ENCODE peak calls at places on chromosomes 7 and 10, in ten cellular contexts. Y is fibroblast of mammary gland, Z is stomach, J is foreskin fibroblast, R is A549, F is brain microvascular endothelial cell, A is fibroblast of the aortic adventitia, I is testis, H is breast epithelium, V is cardiac muscle cell. B is an unnamed sample.

GRCh38 chr10:110357252-110357780 is 52.6 kb upstream of the SMNDC1 start:
- DNase-seq in Y (peak), Z (no peak), J (peak), R (peak), F (peak), A (peak), I (no peak), H (no peak), V (peak), B (peak)

GRCh38 chr10:5977471-5978370 is at the start of gene IL15RA:
- DNase-seq in Y (peak), Z (peak), J (peak), R (peak), F (peak), A (peak), I (peak), H (peak), V (peak), B (peak)

GRCh38 chr10:86652361-86653202 is 1.8 kb upstream of the OPN4 start:
- DNase-seq in Y (no peak), Z (no peak), J (peak), R (no peak), F (no peak), A (peak), I (no peak), H (no peak), V (peak), B (no peak)

GRCh38 chr7:37142943-37143342 is 305.7 kb downstream of the ELMO1 start:
- DNase-seq in Y (no peak), Z (no peak), J (no peak), R (no peak), F (no peak), A (no peak), I (no peak), H (no peak), V (no peak), B (peak)

GRCh38 chr10:26839966-26840627 is 20.7 kb downstream of the ABI1 start:
- DNase-seq in Y (peak), Z (no peak), J (peak), R (no peak), F (no peak), A (peak), I (no peak), H (no peak), V (no peak), B (peak)

GRCh38 chr10:102665904-102666509 is 21.7 kb downstream of the TRIM8 start:
- DNase-seq in Y (no peak), Z (no peak), J (peak), R (no peak), F (no peak), A (no peak), I (no peak), H (no peak), V (no peak), B (no peak)

GRCh38 chr10:80493482-80494021 is 39.4 kb downstream of the TSPAN14 start:
- DNase-seq in Y (peak), Z (peak), J (peak), R (peak), F (peak), A (peak), I (no peak), H (no peak), V (peak), B (peak)

GRCh38 chr7:16431646-16432424 is 10.5 kb upstream of the CRPPA start:
- DNase-seq in Y (peak), Z (peak), J (peak), R (peak), F (no peak), A (peak), I (peak), H (no peak), V (peak), B (peak)

GRCh38 chr10:49569031-49569765 is 30.3 kb upstream of the ERCC6 start:
- DNase-seq in Y (peak), Z (no peak), J (peak), R (no peak), F (peak), A (peak), I (no peak), H (no peak), V (peak), B (peak)

GRCh38 chr7:96167424-96167823 is 154.5 kb downstream of the SLC25A13 start:
- DNase-seq in Y (no peak), Z (no peak), J (no peak), R (no peak), F (no peak), A (no peak), I (no peak), H (no peak), V (no peak), B (no peak)

GRCh38 chr7:96157856-96158255 is 164.0 kb downstream of the SLC25A13 start:
- DNase-seq in Y (no peak), Z (no peak), J (no peak), R (no peak), F (no peak), A (no peak), I (no peak), H (no peak), V (no peak), B (no peak)

GRCh38 chr7:96161897-96162296 is 160.0 kb downstream of the SLC25A13 start:
- DNase-seq in Y (no peak), Z (no peak), J (no peak), R (no peak), F (no peak), A (no peak), I (no peak), H (no peak), V (no peak), B (no peak)
- H3K4me3 ChIP-seq in Y (no peak), Z (no peak), J (no peak), R (no peak), F (no peak), A (no peak), I (no peak), H (no peak), V (no peak), B (no peak)

GRCh38 chr7:89334785-89335184 is 539.2 kb upstream of the TEX47 start:
- DNase-seq in Y (no peak), Z (no peak), J (no peak), R (peak), F (no peak), A (no peak), I (peak), H (no peak), V (no peak), B (no peak)
- TF ChIP-seq CTCF in Y (no peak), Z (no peak), J (no peak), R (no peak), F (no peak), A (no peak), I (peak), H (no peak), V (no peak), B (no peak)

GRCh38 chr7:95201718-95202117 is 122.6 kb downstream of the PON1 start:
- DNase-seq in Y (no peak), Z (no peak), J (no peak), R (no peak), F (no peak), A (no peak), I (no peak), H (no peak), V (no peak), B (no peak)

GRCh38 chr7:95209276-95209675 is 115.1 kb downstream of the PON1 start:
- DNase-seq in Y (no peak), Z (no peak), J (no peak), R (no peak), F (no peak), A (no peak), I (no peak), H (no peak), V (no peak), B (peak)

GRCh38 chr7:95209778-95210177 is 114.6 kb downstream of the PON1 start:
- DNase-seq in Y (no peak), Z (no peak), J (no peak), R (no peak), F (no peak), A (no peak), I (no peak), H (no peak), V (no peak), B (no peak)

GRCh38 chr7:95204618-95205017 is 119.7 kb downstream of the PON1 start:
- DNase-seq in Y (no peak), Z (no peak), J (no peak), R (no peak), F (no peak), A (no peak), I (no peak), H (no peak), V (no peak), B (no peak)

DNA sequence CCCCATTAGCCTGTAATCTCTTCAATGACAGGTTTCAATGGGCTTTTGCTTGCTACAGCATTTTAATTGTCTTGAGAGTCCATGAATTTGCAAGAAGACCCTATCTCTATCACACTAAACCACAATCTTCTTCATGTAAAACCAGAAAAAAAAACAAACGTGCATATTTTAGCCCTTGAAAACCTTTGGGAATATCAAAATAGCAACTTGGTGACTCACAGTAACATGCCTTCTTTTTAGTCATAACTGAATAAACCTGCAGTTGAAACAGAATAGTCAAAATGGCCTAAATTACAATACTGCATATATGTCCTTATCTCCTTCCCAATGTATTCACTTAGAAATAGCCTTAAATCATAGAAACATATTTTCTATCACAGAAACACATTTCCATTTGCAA is 118.5 kb downstream of the PON1 start:
- DNase-seq in Y (peak), Z (no peak), J (peak), R (peak), F (peak), A (peak), I (no peak), H (no peak), V (peak), B (peak)
- H3K4me3 ChIP-seq in Y (no peak), Z (no peak), J (no peak), R (no peak), F (no peak), A (no peak), I (no peak), H (no peak), V (no peak), B (no peak)

GRCh38 chr10:77888356-77888703 is 38.2 kb downstream of the DLG5 start:
- DNase-seq in Y (peak), Z (no peak), J (peak), R (no peak), F (no peak), A (no peak), I (no peak), H (no peak), V (peak), B (peak)

GRCh38 chr10:77892021-77892739 is 34.4 kb downstream of the DLG5 start:
- DNase-seq in Y (no peak), Z (no peak), J (no peak), R (no peak), F (no peak), A (no peak), I (no peak), H (no peak), V (no peak), B (no peak)

GRCh38 chr10:77887631-77888355 is 38.8 kb downstream of the DLG5 start:
- DNase-seq in Y (no peak), Z (no peak), J (peak), R (no peak), F (no peak), A (peak), I (peak), H (no peak), V (peak), B (peak)

GRCh38 chr10:77889277-77889903 is 37.2 kb downstream of the DLG5 start:
- DNase-seq in Y (no peak), Z (peak), J (peak), R (no peak), F (no peak), A (no peak), I (peak), H (peak), V (no peak), B (no peak)

DNA sequence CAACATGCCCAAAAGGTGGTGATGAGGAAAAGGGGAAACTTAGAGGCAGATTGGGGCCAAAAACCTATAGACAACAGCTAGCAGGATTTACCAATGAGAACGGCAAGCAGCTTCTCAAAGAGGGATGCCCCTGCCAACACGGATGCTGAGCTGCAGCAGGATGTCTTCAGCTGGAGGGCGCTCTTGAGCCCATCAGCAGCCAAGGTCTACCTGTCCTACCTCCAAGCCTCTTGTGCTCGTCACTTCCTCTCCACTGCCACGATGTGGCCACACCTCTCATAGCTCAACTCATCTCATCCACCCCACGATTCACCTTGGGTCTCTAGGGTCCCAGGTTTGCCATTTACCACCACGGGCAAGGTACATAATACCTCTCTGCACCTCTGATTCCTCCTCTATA is 36.5 kb downstream of the DLG5 start:
- DNase-seq in Y (no peak), Z (no peak), J (no peak), R (peak), F (no peak), A (no peak), I (no peak), H (no peak), V (no peak), B (no peak)
- TF ChIP-seq CTCF in Y (no peak), Z (no peak), J (no peak), R (no peak), F (peak), A (no peak), I (no peak), H (no peak), V (peak), B (no peak)

DNA sequence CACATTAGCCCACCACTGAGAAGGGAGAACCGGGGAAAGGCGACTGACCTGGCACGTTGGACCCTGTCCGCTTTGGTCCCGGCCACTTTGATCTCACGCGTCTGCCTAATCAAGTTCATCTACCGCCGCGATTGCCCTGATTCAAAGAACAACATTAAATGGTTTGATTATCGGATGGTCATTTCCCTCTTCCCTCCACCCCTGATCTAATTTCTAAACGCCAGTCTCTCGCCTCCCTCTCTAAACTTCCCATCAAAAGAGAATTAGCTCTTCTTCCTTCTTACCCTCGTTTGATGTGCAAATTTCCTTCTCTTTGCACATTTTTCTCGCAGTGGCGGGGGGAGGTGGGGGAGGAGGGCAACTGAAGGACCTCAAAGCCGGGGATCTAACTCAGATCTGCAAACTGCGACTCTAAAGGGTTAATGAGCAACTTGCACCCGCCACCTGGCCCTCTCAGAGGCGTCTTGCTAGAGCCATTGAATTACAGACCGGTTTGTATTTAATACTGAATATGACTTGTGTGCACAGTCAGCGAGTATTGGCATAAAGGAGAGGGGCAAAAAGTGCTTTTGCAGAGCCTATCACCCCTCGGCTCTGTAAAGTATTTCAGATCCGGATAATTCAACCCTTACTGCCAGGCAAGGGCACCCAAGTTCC is 603 bp upstream of the DKK1 start:
- DNase-seq in Y (no peak), Z (no peak), J (no peak), R (no peak), F (peak), A (peak), I (no peak), H (no peak), V (no peak), B (no peak)
- H3K4me3 ChIP-seq in Y (peak), Z (peak), J (peak), R (peak), F (peak), A (peak), I (peak), H (peak), V (peak), B (peak)

B was measured in AG10803.